ENCODE peak calls at places on chromosomes 1 and 21, in ten cellular contexts. A is kidney tubule cell, E is NCI-H748 treated with DMSO at 0.1 percent for 48 hours, P is nucleus accumbens, N is NCI-H1930, B is neural progenitor cell, Q is T-helper 1 cell, G is endothelial cell, C is T-helper 17 cell, R is ELF-1. L is an unnamed sample.
A peak's percentile ranks its signal among the peaks of the same experiment; 100 is the strongest.

GRCh38 chr1:61378498-61379180 is 296.3 kb downstream of the NFIA start:
- DNase-seq in A (no peak), E (no peak), P (no peak), N (no peak), B (no peak), Q (no peak), G (no peak), C (no peak), R (no peak), L (no peak)

GRCh38 chr1:119285482-119285881 is 83.1 kb upstream of the HAO2 start:
- DNase-seq in A (peak; percentile 73), E (no peak), P (no peak), N (no peak), B (peak; percentile 13), Q (no peak), G (no peak), C (no peak), R (peak; percentile 36), L (peak; percentile 8)

GRCh38 chr1:193681422-193681821 is 495.0 kb upstream of the B3GALT2 start:
- DNase-seq in A (no peak), E (no peak), P (no peak), N (no peak), B (no peak), Q (no peak), G (no peak), C (no peak), R (no peak), L (no peak)

GRCh38 chr21:42844411-42845113 is 34.8 kb downstream of the WDR4 start:
- DNase-seq in A (no peak), E (no peak), P (peak; percentile 39), N (no peak), B (no peak), Q (no peak), G (no peak), C (no peak), R (no peak), L (no peak)

GRCh38 chr1:221227872-221228337 is 348.7 kb downstream of the HLX start:
- DNase-seq in A (no peak), E (no peak), P (no peak), N (no peak), B (no peak), Q (no peak), G (no peak), C (no peak), R (peak; percentile 23), L (no peak)

GRCh38 chr1:94678187-94678863 is 136.8 kb upstream of the F3 start:
- DNase-seq in A (no peak), E (no peak), P (no peak), N (no peak), B (no peak), Q (no peak), G (no peak), C (no peak), R (no peak), L (no peak)

GRCh38 chr1:208542309-208542708 is 298.1 kb upstream of the PLXNA2 start:
- DNase-seq in A (no peak), E (no peak), P (no peak), N (no peak), B (no peak), Q (no peak), G (no peak), C (no peak), R (no peak), L (no peak)

GRCh38 chr1:20329793-20330542 is 39.3 kb downstream of the VWA5B1 start:
- DNase-seq in A (no peak), E (no peak), P (no peak), N (no peak), B (no peak), Q (no peak), G (no peak), C (no peak), R (no peak), L (no peak)

GRCh38 chr1:226034482-226034881 is 28.0 kb upstream of the H3-3A start:
- DNase-seq in A (no peak), E (no peak), P (peak; percentile 51), N (no peak), B (no peak), Q (no peak), G (no peak), C (no peak), R (no peak), L (no peak)

GRCh38 chr21:33380483-33380998 is 22.7 kb upstream of the IFNGR2 start:
- DNase-seq in A (peak; percentile 97), E (no peak), P (peak; percentile 31), N (no peak), B (no peak), Q (peak; percentile 91), G (no peak), C (peak; percentile 58), R (peak; percentile 67), L (peak; percentile 55)

GRCh38 chr1:57637155-57637554 is 213.3 kb upstream of the DAB1 start:
- DNase-seq in A (no peak), E (no peak), P (no peak), N (no peak), B (no peak), Q (no peak), G (no peak), C (no peak), R (no peak), L (no peak)

GRCh38 chr1:216580538-216581057 is 142.6 kb downstream of the ESRRG start:
- DNase-seq in A (no peak), E (no peak), P (no peak), N (no peak), B (no peak), Q (no peak), G (no peak), C (no peak), R (no peak), L (no peak)

GRCh38 chr21:31546402-31547155 is 112.9 kb upstream of the SOD1 start:
- DNase-seq in A (no peak), E (no peak), P (no peak), N (no peak), B (no peak), Q (no peak), G (no peak), C (no peak), R (no peak), L (no peak)

GRCh38 chr1:118947003-118947765 is 41.0 kb downstream of the TBX15 start:
- DNase-seq in A (peak; percentile 17), E (no peak), P (no peak), N (no peak), B (no peak), Q (no peak), G (no peak), C (no peak), R (no peak), L (no peak)

GRCh38 chr1:59499273-59499955 is 202.5 kb downstream of the FGGY start:
- DNase-seq in A (peak; percentile 73), E (no peak), P (no peak), N (no peak), B (no peak), Q (no peak), G (no peak), C (no peak), R (no peak), L (no peak)